ENCODE peak calls at places on chromosome 1, in four cellular contexts. Q is activated naive CD4-positive, alpha-beta T cell; F is mesenchymal stem cell; K is NCI-H446 treated with DMSO at 0.1 percent for 48 hours. R is an unnamed sample.

GRCh38 chr1:205351984-205352713 is 4.6 kb downstream of the KLHDC8A start:
- DNase-seq in Q (no peak), F (peak), K (peak), R (no peak)

GRCh38 chr1:109931189-109931672 is 20.6 kb downstream of the CSF1 start:
- DNase-seq in Q (no peak), F (peak), K (no peak), R (no peak)

GRCh38 chr1:220484135-220484534 is 43.8 kb upstream of the MARK1 start:
- DNase-seq in Q (no peak), F (no peak), K (no peak), R (no peak)

GRCh38 chr1:233607252-233608119 is 6.4 kb upstream of the KCNK1 start:
- DNase-seq in Q (no peak), F (no peak), K (no peak), R (no peak)

GRCh38 chr1:6625579-6626149 is 996 bp downstream of the THAP3 start:
- DNase-seq in Q (no peak), F (peak), K (no peak), R (no peak)

GRCh38 chr1:64092851-64093371 is 110.5 kb upstream of the UBE2U start:
- DNase-seq in Q (no peak), F (peak), K (no peak), R (no peak)

GRCh38 chr1:17829579-17829978 is 74.4 kb downstream of the ACTL8 start:
- DNase-seq in Q (no peak), F (no peak), K (peak), R (no peak)

GRCh38 chr1:109392037-109392787 is 5.5 kb downstream of the SORT1 start:
- DNase-seq in Q (no peak), F (no peak), K (peak), R (no peak)

GRCh38 chr1:114340906-114341698 is 169.9 kb downstream of the TRIM33 start:
- DNase-seq in Q (no peak), F (no peak), K (no peak), R (no peak)

GRCh38 chr1:41387667-41388091 is 26.4 kb downstream of the FOXO6 start:
- DNase-seq in Q (no peak), F (peak), K (peak), R (no peak)

GRCh38 chr1:95974586-95974985 is 740.6 kb downstream of the RWDD3 start:
- DNase-seq in Q (no peak), F (peak), K (no peak), R (no peak)

GRCh38 chr1:24859063-24860010 is 70.7 kb downstream of the RUNX3 start:
- DNase-seq in Q (no peak), F (no peak), K (no peak), R (no peak)

GRCh38 chr1:65691152-65691900 is 101.4 kb upstream of the PDE4B start:
- DNase-seq in Q (no peak), F (no peak), K (peak), R (no peak)

GRCh38 chr1:220347654-220348175 is 75.5 kb upstream of the RAB3GAP2 start:
- DNase-seq in Q (no peak), F (no peak), K (no peak), R (no peak)

R was measured in CMK.